ENCODE peak calls at places on chromosomes 5 and 9, in five cellular contexts. One of them, this sample, is unnamed.
A peak's percentile ranks its signal among the peaks of the same experiment; 100 is the strongest.

GRCh38 chr5:172870261-172870806 is 36.3 kb downstream of the ERGIC1 start:
- DNase-seq in H1: no peak
- DNase-seq in HepG2: no peak
- DNase-seq in A549: peak; percentile 52
- DNase-seq in GM12878: no peak
- DNase-seq in this sample: no peak

GRCh38 chr5:138263581-138263980 is 10.8 kb downstream of the GFRA3 start:
- DNase-seq in H1: no peak
- DNase-seq in HepG2: no peak
- DNase-seq in A549: no peak
- DNase-seq in GM12878: no peak
- DNase-seq in this sample: no peak

GRCh38 chr5:79420248-79420647 is 93.7 kb downstream of the HOMER1 start:
- DNase-seq in H1: no peak
- DNase-seq in HepG2: peak; percentile 47
- DNase-seq in A549: no peak
- DNase-seq in GM12878: no peak
- DNase-seq in this sample: no peak

GRCh38 chr9:91433180-91433579 is 9.5 kb upstream of the NFIL3 start:
- DNase-seq in H1: no peak
- DNase-seq in HepG2: peak; percentile 71
- DNase-seq in A549: peak; percentile 68
- DNase-seq in GM12878: no peak
- DNase-seq in this sample: no peak

GRCh38 chr5:160207061-160207460 is 22.2 kb upstream of the FABP6 start:
- DNase-seq in H1: no peak
- DNase-seq in HepG2: no peak
- DNase-seq in A549: no peak
- DNase-seq in GM12878: no peak
- DNase-seq in this sample: no peak

GRCh38 chr9:38035873-38036272 is 33.2 kb downstream of the SHB start:
- DNase-seq in H1: no peak
- DNase-seq in HepG2: peak; percentile 66
- DNase-seq in A549: peak; percentile 62
- DNase-seq in GM12878: no peak
- DNase-seq in this sample: peak; percentile 54

GRCh38 chr9:78590068-78590467 is 293.1 kb downstream of the PSAT1 start:
- DNase-seq in H1: no peak
- DNase-seq in HepG2: no peak
- DNase-seq in A549: no peak
- DNase-seq in GM12878: no peak
- DNase-seq in this sample: no peak

GRCh38 chr9:93471135-93471534 is 17.8 kb upstream of the FAM120AOS start:
- DNase-seq in H1: no peak
- DNase-seq in HepG2: no peak
- DNase-seq in A549: no peak
- DNase-seq in GM12878: no peak
- DNase-seq in this sample: no peak

GRCh38 chr5:1938310-1939000 is 55.7 kb upstream of the IRX4 start:
- DNase-seq in H1: no peak
- DNase-seq in HepG2: no peak
- DNase-seq in A549: no peak
- DNase-seq in GM12878: no peak
- DNase-seq in this sample: no peak

GRCh38 chr9:34267660-34268059 is 61.4 kb downstream of the KIF24 start:
- DNase-seq in H1: no peak
- DNase-seq in HepG2: no peak
- DNase-seq in A549: no peak
- DNase-seq in GM12878: no peak
- DNase-seq in this sample: no peak

GRCh38 chr9:104927216-104927911 is 591 bp downstream of the ABCA1 start:
- DNase-seq in H1: no peak
- DNase-seq in HepG2: peak; percentile 55
- DNase-seq in A549: peak; percentile 48
- DNase-seq in GM12878: no peak
- DNase-seq in this sample: no peak

GRCh38 chr9:119758990-119759389 is 389.8 kb upstream of the BRINP1 start:
- DNase-seq in H1: no peak
- DNase-seq in HepG2: no peak
- DNase-seq in A549: no peak
- DNase-seq in GM12878: no peak
- DNase-seq in this sample: no peak

GRCh38 chr5:172455511-172456061 is 1.3 kb upstream of the SH3PXD2B start:
- DNase-seq in H1: no peak
- DNase-seq in HepG2: no peak
- DNase-seq in A549: no peak
- DNase-seq in GM12878: no peak
- DNase-seq in this sample: no peak

GRCh38 chr9:130997925-130998595 is 10.9 kb upstream of the LAMC3 start:
- DNase-seq in H1: peak; percentile 67
- DNase-seq in HepG2: peak; percentile 56
- DNase-seq in A549: peak; percentile 95
- DNase-seq in GM12878: no peak
- DNase-seq in this sample: peak; percentile 100

GRCh38 chr5:33852327-33852726 is 39.5 kb downstream of the ADAMTS12 start:
- DNase-seq in H1: no peak
- DNase-seq in HepG2: no peak
- DNase-seq in A549: no peak
- DNase-seq in GM12878: no peak
- DNase-seq in this sample: no peak

GRCh38 chr5:1568201-1568979 is 44.6 kb upstream of the LPCAT1 start:
- DNase-seq in H1: no peak
- DNase-seq in HepG2: peak; percentile 95
- DNase-seq in A549: no peak
- DNase-seq in GM12878: no peak
- DNase-seq in this sample: no peak

GRCh38 chr5:157142317-157143126 is at the start of gene MED7:
- DNase-seq in H1: peak; percentile 88
- DNase-seq in HepG2: peak; percentile 97
- DNase-seq in A549: peak; percentile 99
- DNase-seq in GM12878: peak; percentile 99
- DNase-seq in this sample: peak; percentile 98

GRCh38 chr9:16434522-16434921 is 435.9 kb downstream of the BNC2 start:
- DNase-seq in H1: no peak
- DNase-seq in HepG2: no peak
- DNase-seq in A549: no peak
- DNase-seq in GM12878: no peak
- DNase-seq in this sample: no peak

GRCh38 chr5:32061236-32061635 is 112.9 kb downstream of the GOLPH3 start:
- DNase-seq in H1: no peak
- DNase-seq in HepG2: no peak
- DNase-seq in A549: no peak
- DNase-seq in GM12878: no peak
- DNase-seq in this sample: no peak

GRCh38 chr5:92371889-92372235 is 988.7 kb upstream of the ARRDC3 start:
- DNase-seq in H1: no peak
- DNase-seq in HepG2: no peak
- DNase-seq in A549: peak; percentile 28
- DNase-seq in GM12878: no peak
- DNase-seq in this sample: no peak

GRCh38 chr9:69370430-69370829 is 45.4 kb downstream of the ENTREP1 start:
- DNase-seq in H1: no peak
- DNase-seq in HepG2: no peak
- DNase-seq in A549: no peak
- DNase-seq in GM12878: no peak
- DNase-seq in this sample: no peak

GRCh38 chr5:38595149-38595725 is 38.8 kb upstream of the LIFR start:
- DNase-seq in H1: no peak
- DNase-seq in HepG2: no peak
- DNase-seq in A549: no peak
- DNase-seq in GM12878: no peak
- DNase-seq in this sample: no peak

GRCh38 chr9:21923694-21924093 is 70.5 kb downstream of the CDKN2A start:
- DNase-seq in H1: no peak
- DNase-seq in HepG2: no peak
- DNase-seq in A549: no peak
- DNase-seq in GM12878: no peak
- DNase-seq in this sample: no peak

GRCh38 chr5:149563461-149563860 is 12.2 kb upstream of the CSNK1A1 start:
- DNase-seq in H1: no peak
- DNase-seq in HepG2: no peak
- DNase-seq in A549: no peak
- DNase-seq in GM12878: no peak
- DNase-seq in this sample: no peak

GRCh38 chr5:132270706-132271105 is 13.2 kb downstream of the PDLIM4 start:
- DNase-seq in H1: no peak
- DNase-seq in HepG2: no peak
- DNase-seq in A549: no peak
- DNase-seq in GM12878: no peak
- DNase-seq in this sample: no peak

GRCh38 chr9:98989036-98990000 is 45.6 kb downstream of the COL15A1 start:
- DNase-seq in H1: no peak
- DNase-seq in HepG2: peak; percentile 18
- DNase-seq in A549: peak; percentile 86
- DNase-seq in GM12878: peak; percentile 8
- DNase-seq in this sample: no peak

GRCh38 chr9:36818242-36818938 is 215.7 kb downstream of the PAX5 start:
- DNase-seq in H1: no peak
- DNase-seq in HepG2: no peak
- DNase-seq in A549: no peak
- DNase-seq in GM12878: no peak
- DNase-seq in this sample: no peak

GRCh38 chr9:16294371-16294770 is 576.1 kb downstream of the BNC2 start:
- DNase-seq in H1: no peak
- DNase-seq in HepG2: no peak
- DNase-seq in A549: no peak
- DNase-seq in GM12878: no peak
- DNase-seq in this sample: no peak

GRCh38 chr9:133973111-133973790 is 18.9 kb downstream of the VAV2 start:
- DNase-seq in H1: no peak
- DNase-seq in HepG2: no peak
- DNase-seq in A549: no peak
- DNase-seq in GM12878: no peak
- DNase-seq in this sample: no peak

GRCh38 chr9:80061940-80062339 is 490.2 kb downstream of the TLE4 start:
- DNase-seq in H1: no peak
- DNase-seq in HepG2: no peak
- DNase-seq in A549: no peak
- DNase-seq in GM12878: no peak
- DNase-seq in this sample: no peak

GRCh38 chr9:132190966-132191365 is 29.1 kb downstream of the NTNG2 start:
- DNase-seq in H1: no peak
- DNase-seq in HepG2: no peak
- DNase-seq in A549: no peak
- DNase-seq in GM12878: no peak
- DNase-seq in this sample: no peak

GRCh38 chr9:132194508-132194907 is 32.6 kb downstream of the NTNG2 start:
- DNase-seq in H1: no peak
- DNase-seq in HepG2: no peak
- DNase-seq in A549: no peak
- DNase-seq in GM12878: no peak
- DNase-seq in this sample: no peak

GRCh38 chr9:132193227-132194110 is 31.6 kb downstream of the NTNG2 start:
- DNase-seq in H1: no peak
- DNase-seq in HepG2: no peak
- DNase-seq in A549: no peak
- DNase-seq in GM12878: no peak
- DNase-seq in this sample: no peak

GRCh38 chr9:132197315-132197714 is 35.5 kb downstream of the NTNG2 start:
- DNase-seq in H1: no peak
- DNase-seq in HepG2: no peak
- DNase-seq in A549: no peak
- DNase-seq in GM12878: no peak
- DNase-seq in this sample: no peak

GRCh38 chr9:132192728-132193127 is 30.9 kb downstream of the NTNG2 start:
- DNase-seq in H1: no peak
- DNase-seq in HepG2: no peak
- DNase-seq in A549: no peak
- DNase-seq in GM12878: no peak
- DNase-seq in this sample: no peak
- TF ChIP-seq HDAC2 in H1: no peak
- TF ChIP-seq HDAC2 in HepG2: no peak
- TF ChIP-seq HDAC2 in A549: no peak
- TF ChIP-seq HDAC2 in GM12878: no peak
- TF ChIP-seq HDAC2 in this sample: no peak

GRCh38 chr9:76314321-76314720 is 79.9 kb downstream of the RFK start:
- DNase-seq in H1: no peak
- DNase-seq in HepG2: no peak
- DNase-seq in A549: no peak
- DNase-seq in GM12878: no peak
- DNase-seq in this sample: no peak

GRCh38 chr9:76310991-76311390 is 83.2 kb downstream of the RFK start:
- DNase-seq in H1: no peak
- DNase-seq in HepG2: no peak
- DNase-seq in A549: no peak
- DNase-seq in GM12878: no peak
- DNase-seq in this sample: no peak

GRCh38 chr9:76310577-76310976 is 83.6 kb downstream of the RFK start:
- DNase-seq in H1: no peak
- DNase-seq in HepG2: no peak
- DNase-seq in A549: no peak
- DNase-seq in GM12878: no peak
- DNase-seq in this sample: no peak

GRCh38 chr9:76313771-76314170 is 80.5 kb downstream of the RFK start:
- DNase-seq in H1: no peak
- DNase-seq in HepG2: no peak
- DNase-seq in A549: no peak
- DNase-seq in GM12878: no peak
- DNase-seq in this sample: no peak

GRCh38 chr9:76311576-76311975 is 82.7 kb downstream of the RFK start:
- DNase-seq in H1: no peak
- DNase-seq in HepG2: no peak
- DNase-seq in A549: no peak
- DNase-seq in GM12878: no peak
- DNase-seq in this sample: no peak
- TF ChIP-seq HDAC2 in H1: no peak
- TF ChIP-seq HDAC2 in HepG2: no peak
- TF ChIP-seq HDAC2 in A549: no peak
- TF ChIP-seq HDAC2 in GM12878: no peak
- TF ChIP-seq HDAC2 in this sample: no peak

GRCh38 chr5:145800181-145800580 is 35.0 kb downstream of the PRELID2 start:
- DNase-seq in H1: no peak
- DNase-seq in HepG2: no peak
- DNase-seq in A549: no peak
- DNase-seq in GM12878: no peak
- DNase-seq in this sample: no peak
- TF ChIP-seq HDAC2 in H1: no peak
- TF ChIP-seq HDAC2 in HepG2: no peak
- TF ChIP-seq HDAC2 in A549: no peak
- TF ChIP-seq HDAC2 in GM12878: no peak
- TF ChIP-seq HDAC2 in this sample: no peak

GRCh38 chr9:126551812-126552211 is 61.9 kb upstream of the LMX1B start:
- DNase-seq in H1: no peak
- DNase-seq in HepG2: no peak
- DNase-seq in A549: no peak
- DNase-seq in GM12878: no peak
- DNase-seq in this sample: no peak

GRCh38 chr9:126548312-126548711 is 65.4 kb upstream of the LMX1B start:
- DNase-seq in H1: no peak
- DNase-seq in HepG2: peak; percentile 51
- DNase-seq in A549: no peak
- DNase-seq in GM12878: no peak
- DNase-seq in this sample: no peak

GRCh38 chr9:126554292-126554691 is 59.4 kb upstream of the LMX1B start:
- DNase-seq in H1: no peak
- DNase-seq in HepG2: no peak
- DNase-seq in A549: no peak
- DNase-seq in GM12878: no peak
- DNase-seq in this sample: no peak

GRCh38 chr9:126549246-126550006 is 64.3 kb upstream of the LMX1B start:
- DNase-seq in H1: no peak
- DNase-seq in HepG2: no peak
- DNase-seq in A549: no peak
- DNase-seq in GM12878: no peak
- DNase-seq in this sample: no peak

GRCh38 chr9:126550891-126551351 is 62.8 kb upstream of the LMX1B start:
- DNase-seq in H1: no peak
- DNase-seq in HepG2: no peak
- DNase-seq in A549: no peak
- DNase-seq in GM12878: no peak
- DNase-seq in this sample: no peak
- TF ChIP-seq HDAC2 in H1: no peak
- TF ChIP-seq HDAC2 in HepG2: no peak
- TF ChIP-seq HDAC2 in A549: no peak
- TF ChIP-seq HDAC2 in GM12878: no peak
- TF ChIP-seq HDAC2 in this sample: no peak

This sample was measured in K562.